ENCODE peak calls at places on chromosomes 5 and 9, in five cellular contexts. I is uterus, H is transverse colon, G is esophagus squamous epithelium, M is Peyer's patch. S is an unnamed sample.

GRCh38 chr5:180296778-180297177 is 4.9 kb upstream of the MAPK9 start:
- DNase-seq in I (no peak), G (no peak), H (no peak), M (no peak), S (no peak)

GRCh38 chr9:94853887-94854286 is 127.4 kb downstream of the AOPEP start:
- DNase-seq in H (no peak), I (no peak), M (no peak), G (no peak), S (no peak)

GRCh38 chr9:125472926-125473701 is 211.5 kb downstream of the GAPVD1 start:
- DNase-seq in M (no peak), H (no peak), I (peak; percentile 64), G (no peak), S (no peak)

GRCh38 chr5:178284095-178284675 is 51.6 kb upstream of the PHYKPL start:
- DNase-seq in G (no peak), M (no peak), I (no peak), H (no peak), S (no peak)

GRCh38 chr5:172766287-172767104 is 4.5 kb downstream of the DUSP1 start:
- DNase-seq in I (peak; percentile 85), H (peak; percentile 65), M (peak; percentile 78), G (no peak), S (peak; percentile 96)

GRCh38 chr5:26148569-26149107 is 889.7 kb downstream of the CDH9 start:
- DNase-seq in M (no peak), H (no peak), I (no peak), G (no peak), S (no peak)

GRCh38 chr5:135186662-135187522 is 152.9 kb upstream of the PITX1 start:
- DNase-seq in G (no peak), I (no peak), H (no peak), M (no peak), S (no peak)

GRCh38 chr5:94442971-94443370 is 175.4 kb downstream of the KIAA0825 start:
- DNase-seq in I (no peak), M (no peak), H (no peak), G (no peak), S (no peak)

GRCh38 chr5:107242411-107242810 is 428.3 kb downstream of the EFNA5 start:
- DNase-seq in M (no peak), H (no peak), I (no peak), G (no peak), S (no peak)

GRCh38 chr5:82641362-82641988 is 363.3 kb upstream of the RPS23 start:
- DNase-seq in G (no peak), H (peak; percentile 74), M (peak; percentile 76), I (peak; percentile 71), S (peak; percentile 94)

GRCh38 chr9:97518909-97519307 is 17.4 kb downstream of the TMOD1 start:
- DNase-seq in M (peak; percentile 70), G (no peak), I (peak; percentile 78), H (peak; percentile 63), S (no peak)

GRCh38 chr5:172294831-172295230 is 11.3 kb upstream of the UBTD2 start:
- DNase-seq in G (no peak), M (no peak), H (no peak), I (no peak), S (no peak)

GRCh38 chr5:68431181-68431580 is 215.6 kb downstream of the PIK3R1 start:
- DNase-seq in G (no peak), M (no peak), I (no peak), H (no peak), S (no peak)

GRCh38 chr5:113147537-113147936 is 170.9 kb downstream of the DCP2 start:
- DNase-seq in I (no peak), H (no peak), M (no peak), G (no peak), S (no peak)

GRCh38 chr9:35728041-35728971 is 3.7 kb downstream of the TLN1 start:
- DNase-seq in I (peak; percentile 83), M (peak; percentile 86), H (peak; percentile 78), G (no peak), S (peak; percentile 67)

GRCh38 chr5:54243483-54244080 is 66.8 kb downstream of the ARL15 start:
- DNase-seq in G (no peak), I (no peak), M (peak; percentile 56), H (peak; percentile 28), S (no peak)

GRCh38 chr5:179595916-179596315 is 27.6 kb downstream of the HNRNPH1 start:
- DNase-seq in I (no peak), M (peak; percentile 11), H (no peak), G (no peak), S (no peak)

GRCh38 chr9:82271099-82271498 is 282.5 kb downstream of the SPATA31D1 start:
- DNase-seq in G (no peak), I (no peak), M (no peak), H (no peak), S (no peak)

GRCh38 chr5:27020965-27021364 is 17.4 kb downstream of the CDH9 start:
- DNase-seq in M (no peak), G (no peak), I (no peak), H (no peak), S (no peak)

GRCh38 chr9:11618241-11618805 is 1005.5 kb upstream of the PTPRD start:
- DNase-seq in G (peak; percentile 0), I (no peak), H (no peak), M (no peak), S (no peak)

GRCh38 chr9:13278368-13279246 is 885 bp downstream of the MPDZ start:
- DNase-seq in G (no peak), M (peak; percentile 54), H (peak; percentile 24), I (peak; percentile 73), S (peak; percentile 36)

GRCh38 chr5:67253911-67254310 is 57.3 kb upstream of the CD180 start:
- DNase-seq in I (no peak), M (no peak), G (no peak), H (no peak), S (no peak)

GRCh38 chr9:101791938-101792337 is 53.5 kb upstream of the GRIN3A start:
- DNase-seq in M (peak; percentile 69), I (no peak), G (no peak), H (peak; percentile 58), S (no peak)

GRCh38 chr5:60638300-60638699 is 61.7 kb downstream of the DEPDC1B start:
- DNase-seq in G (no peak), M (no peak), H (no peak), I (no peak), S (no peak)

GRCh38 chr5:56535347-56535746 is 280.0 kb upstream of the MAP3K1 start:
- DNase-seq in M (no peak), I (no peak), G (no peak), H (no peak), S (no peak)

GRCh38 chr9:128892223-128892892 is 10.4 kb downstream of the LRRC8A start:
- DNase-seq in G (peak; percentile 79), I (peak; percentile 94), H (peak; percentile 89), M (peak; percentile 90), S (peak; percentile 98)
- H3K4me3 ChIP-seq in G (peak overlapping the region; percentile 13), I (peak overlapping the region; percentile 31), H (no peak overlapping the region), M (no peak overlapping the region), S (no peak overlapping the region)

GRCh38 chr9:88684046-88684445 is 149.1 kb downstream of the NXNL2 start:
- DNase-seq in I (no peak), G (no peak), M (no peak), H (no peak), S (no peak)

GRCh38 chr9:88689509-88689908 is 154.5 kb downstream of the NXNL2 start:
- DNase-seq in H (no peak), G (no peak), M (no peak), I (no peak), S (no peak)

GRCh38 chr9:88682431-88682831 is 147.5 kb downstream of the NXNL2 start:
- DNase-seq in H (no peak), M (no peak), I (peak; percentile 60), G (no peak), S (no peak)

GRCh38 chr9:88681434-88681833 is 146.5 kb downstream of the NXNL2 start:
- DNase-seq in I (no peak), H (no peak), M (no peak), G (no peak), S (no peak)

DNA sequence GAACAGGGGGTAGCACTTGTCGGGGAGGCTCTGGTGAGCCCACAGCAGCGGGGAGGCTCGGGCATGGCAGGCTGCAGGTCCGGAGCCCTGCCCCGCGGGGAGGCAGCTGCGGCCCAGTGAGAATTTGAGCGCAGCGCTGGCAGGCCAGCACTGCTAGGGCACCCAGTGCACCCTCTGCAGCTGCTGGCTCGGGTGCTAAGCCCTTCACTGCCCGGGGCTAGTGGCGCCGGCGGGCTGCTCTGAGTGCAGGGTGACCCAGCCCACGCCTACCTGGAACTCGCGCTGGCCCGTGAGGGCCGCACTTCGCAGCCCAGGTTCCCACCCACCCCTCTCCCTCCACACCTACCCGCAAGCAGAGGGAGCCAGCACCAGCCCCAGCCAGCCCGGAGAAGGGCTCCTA is 151.0 kb downstream of the NXNL2 start:
- DNase-seq in H (no peak), M (no peak), I (no peak), G (no peak), S (no peak)
- TF ChIP-seq POLR2A in H (no peak), M (no peak), I (no peak), G (no peak), S (no peak)

GRCh38 chr9:98533866-98534265 is 174.9 kb downstream of the GABBR2 start:
- DNase-seq in G (no peak), M (no peak), I (no peak), H (no peak), S (no peak)

GRCh38 chr9:98538626-98539031 is 170.1 kb downstream of the GABBR2 start:
- DNase-seq in M (no peak), H (no peak), G (no peak), I (no peak), S (no peak)

GRCh38 chr9:98539954-98540353 is 168.8 kb downstream of the GABBR2 start:
- DNase-seq in M (no peak), I (no peak), G (no peak), H (no peak), S (no peak)

GRCh38 chr9:98538203-98538602 is 170.5 kb downstream of the GABBR2 start:
- DNase-seq in I (no peak), H (no peak), G (no peak), M (no peak), S (no peak)

DNA sequence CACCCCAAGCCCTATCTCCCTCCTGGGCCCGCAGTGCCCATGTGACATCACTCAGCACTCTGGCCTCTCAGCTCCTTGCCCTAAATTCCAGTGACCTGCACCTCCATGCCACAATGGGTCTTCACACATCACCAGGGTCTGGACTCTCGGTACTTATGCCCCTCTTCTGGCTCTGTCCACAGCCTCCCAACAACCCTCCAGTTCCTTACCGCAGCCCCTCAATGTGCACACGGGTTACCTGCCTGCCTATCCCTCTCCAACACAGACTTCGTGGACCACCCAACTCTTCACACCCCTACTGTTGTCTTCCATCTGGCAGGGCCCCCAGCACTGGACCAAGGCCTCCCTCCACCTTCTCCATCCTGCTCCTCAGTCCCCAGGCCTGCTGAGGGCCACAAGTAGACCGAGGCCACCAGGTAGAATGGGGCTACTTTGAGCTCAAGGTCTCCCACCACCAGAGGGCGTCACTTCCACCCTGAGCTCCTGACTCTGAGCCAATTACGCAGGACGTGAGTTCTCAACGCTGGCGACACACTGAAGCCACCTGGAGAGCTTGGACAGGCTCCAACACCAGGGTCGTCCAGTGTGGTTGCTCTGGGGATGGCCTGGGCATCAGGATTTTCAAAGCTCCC is 172.1 kb downstream of the GABBR2 start:
- DNase-seq in M (peak; percentile 52), G (no peak), H (peak; percentile 31), I (no peak), S (no peak)
- TF ChIP-seq CTCF in M (no peak), G (peak; percentile 47), H (no peak), I (no peak), S (no peak)

DNA sequence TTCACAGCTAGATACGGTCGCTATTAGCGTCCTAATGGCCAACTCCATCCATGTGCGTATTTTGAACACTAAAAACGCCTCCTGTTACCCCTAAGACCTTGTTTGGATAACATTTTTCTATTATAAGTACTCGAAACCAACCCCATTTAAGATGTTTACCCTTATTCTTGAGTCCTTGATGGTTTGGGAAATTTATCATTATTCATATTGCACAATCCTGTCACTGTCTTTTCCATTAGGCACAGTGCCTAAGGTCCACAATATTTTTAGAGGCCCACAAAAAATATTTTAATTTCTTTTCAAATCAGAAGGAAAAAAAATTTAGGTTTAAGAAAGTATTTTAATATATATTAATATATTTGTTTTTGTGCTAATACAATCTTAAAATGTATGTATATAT is 1.3 kb upstream of the LIFR start:
- DNase-seq in M (no peak), G (no peak), I (no peak), H (no peak), S (no peak)
- H3K4me3 ChIP-seq in M (no peak overlapping the region), G (peak overlapping the region; percentile 87), I (peak overlapping the region; percentile 80), H (peak overlapping the region; percentile 76), S (no peak overlapping the region)